ENCODE peak calls at places on chromosomes 1 and 21, in four cellular contexts. One of them, this sample, is unnamed.

GRCh38 chr1:64001038-64001437 is 202.4 kb upstream of the UBE2U start:
- DNase-seq in CD4-positive, alpha-beta T cell: no peak
- DNase-seq in Caco-2: no peak
- DNase-seq in HCT116: no peak
- DNase-seq in this sample: no peak

GRCh38 chr1:206467915-206468314 is 2.4 kb upstream of the IKBKE start:
- DNase-seq in CD4-positive, alpha-beta T cell: no peak
- DNase-seq in Caco-2: no peak
- DNase-seq in HCT116: no peak
- DNase-seq in this sample: peak

GRCh38 chr1:10795305-10796021 is 983 bp downstream of the CASZ1 start:
- DNase-seq in CD4-positive, alpha-beta T cell: no peak
- DNase-seq in Caco-2: no peak
- DNase-seq in HCT116: no peak
- DNase-seq in this sample: peak

GRCh38 chr1:15246960-15247614 is at the start of gene FHAD1:
- DNase-seq in CD4-positive, alpha-beta T cell: peak
- DNase-seq in Caco-2: peak
- DNase-seq in HCT116: peak
- DNase-seq in this sample: peak

GRCh38 chr1:99645699-99646531 is at the start of gene PALMD:
- DNase-seq in CD4-positive, alpha-beta T cell: no peak
- DNase-seq in Caco-2: no peak
- DNase-seq in HCT116: no peak
- DNase-seq in this sample: no peak

GRCh38 chr1:204558467-204558866 is 42.3 kb downstream of the MDM4 start:
- DNase-seq in CD4-positive, alpha-beta T cell: no peak
- DNase-seq in Caco-2: no peak
- DNase-seq in HCT116: no peak
- DNase-seq in this sample: no peak

GRCh38 chr1:92985101-92985500 is 23.8 kb upstream of the DIPK1A start:
- DNase-seq in CD4-positive, alpha-beta T cell: no peak
- DNase-seq in Caco-2: no peak
- DNase-seq in HCT116: no peak
- DNase-seq in this sample: no peak

GRCh38 chr1:69700770-69701169 is 133.0 kb downstream of the LRRC7 start:
- DNase-seq in CD4-positive, alpha-beta T cell: no peak
- DNase-seq in Caco-2: no peak
- DNase-seq in HCT116: peak
- DNase-seq in this sample: no peak

GRCh38 chr1:44035726-44036408 is 4.6 kb upstream of the SLC6A9 start:
- DNase-seq in CD4-positive, alpha-beta T cell: no peak
- DNase-seq in Caco-2: no peak
- DNase-seq in HCT116: no peak
- DNase-seq in this sample: no peak

GRCh38 chr21:41711416-41712023 is 55.3 kb downstream of the RIPK4 start:
- DNase-seq in CD4-positive, alpha-beta T cell: no peak
- DNase-seq in Caco-2: no peak
- DNase-seq in HCT116: no peak
- DNase-seq in this sample: no peak

GRCh38 chr1:110677526-110677925 is 2.8 kb upstream of the KCNA3 start:
- DNase-seq in CD4-positive, alpha-beta T cell: no peak
- DNase-seq in Caco-2: no peak
- DNase-seq in HCT116: no peak
- DNase-seq in this sample: no peak

GRCh38 chr21:28240586-28240985 is 752.1 kb downstream of the LTN1 start:
- DNase-seq in CD4-positive, alpha-beta T cell: no peak
- DNase-seq in Caco-2: no peak
- DNase-seq in HCT116: no peak
- DNase-seq in this sample: no peak

GRCh38 chr1:71780681-71781080 is 501.7 kb downstream of the NEGR1 start:
- DNase-seq in CD4-positive, alpha-beta T cell: no peak
- DNase-seq in Caco-2: no peak
- DNase-seq in HCT116: no peak
- DNase-seq in this sample: peak

GRCh38 chr1:161726631-161727342 is 5.4 kb downstream of the FCRLB start:
- DNase-seq in CD4-positive, alpha-beta T cell: peak
- DNase-seq in Caco-2: peak
- DNase-seq in HCT116: peak
- DNase-seq in this sample: peak

GRCh38 chr1:174204697-174205308 is 45.5 kb downstream of the RABGAP1L start:
- DNase-seq in CD4-positive, alpha-beta T cell: no peak
- DNase-seq in Caco-2: no peak
- DNase-seq in HCT116: peak
- DNase-seq in this sample: no peak

GRCh38 chr21:43305811-43306311 is 121.1 kb downstream of the SIK1 start:
- DNase-seq in CD4-positive, alpha-beta T cell: no peak
- DNase-seq in Caco-2: no peak
- DNase-seq in HCT116: no peak
- DNase-seq in this sample: no peak

GRCh38 chr1:203807211-203807610 is 11.8 kb downstream of the ZBED6 start:
- DNase-seq in CD4-positive, alpha-beta T cell: no peak
- DNase-seq in Caco-2: no peak
- DNase-seq in HCT116: no peak
- DNase-seq in this sample: no peak

DNA sequence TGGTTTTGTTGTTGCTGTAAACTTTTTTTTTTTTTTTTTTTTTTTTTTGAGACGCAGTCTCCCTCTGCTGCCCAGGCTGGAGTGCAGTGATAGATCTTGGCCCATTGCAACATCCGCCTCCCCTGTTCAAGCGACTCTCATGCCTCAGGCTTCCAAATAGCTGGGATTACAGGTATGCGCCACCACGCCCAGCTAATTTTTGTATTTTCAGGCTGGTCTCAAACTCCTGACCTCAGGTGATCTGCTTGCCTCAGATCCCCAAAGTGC is 78.9 kb upstream of the SLC45A1 start:
- DNase-seq in CD4-positive, alpha-beta T cell: no peak
- DNase-seq in Caco-2: peak
- DNase-seq in HCT116: peak
- DNase-seq in this sample: no peak
- TF ChIP-seq CTCF in CD4-positive, alpha-beta T cell: no peak
- TF ChIP-seq CTCF in Caco-2: no peak
- TF ChIP-seq CTCF in HCT116: no peak
- TF ChIP-seq CTCF in this sample: no peak

GRCh38 chr1:229403573-229403972 is 30.3 kb downstream of the ACTA1 start:
- DNase-seq in CD4-positive, alpha-beta T cell: no peak
- DNase-seq in Caco-2: no peak
- DNase-seq in HCT116: no peak
- DNase-seq in this sample: no peak
- TF ChIP-seq CTCF in CD4-positive, alpha-beta T cell: no peak
- TF ChIP-seq CTCF in Caco-2: peak
- TF ChIP-seq CTCF in HCT116: no peak
- TF ChIP-seq CTCF in this sample: no peak

GRCh38 chr1:62082456-62083363 is 111.9 kb upstream of the L1TD1 start:
- DNase-seq in CD4-positive, alpha-beta T cell: peak
- DNase-seq in Caco-2: peak
- DNase-seq in HCT116: no peak
- DNase-seq in this sample: peak
- TF ChIP-seq CTCF in CD4-positive, alpha-beta T cell: peak
- TF ChIP-seq CTCF in Caco-2: peak
- TF ChIP-seq CTCF in HCT116: peak
- TF ChIP-seq CTCF in this sample: peak

GRCh38 chr1:228340686-228341449 is 65.8 kb downstream of the TRIM11 start:
- DNase-seq in CD4-positive, alpha-beta T cell: no peak
- DNase-seq in Caco-2: peak
- DNase-seq in HCT116: no peak
- DNase-seq in this sample: no peak
- TF ChIP-seq CTCF in CD4-positive, alpha-beta T cell: no peak
- TF ChIP-seq CTCF in Caco-2: peak
- TF ChIP-seq CTCF in HCT116: peak
- TF ChIP-seq CTCF in this sample: no peak

DNA sequence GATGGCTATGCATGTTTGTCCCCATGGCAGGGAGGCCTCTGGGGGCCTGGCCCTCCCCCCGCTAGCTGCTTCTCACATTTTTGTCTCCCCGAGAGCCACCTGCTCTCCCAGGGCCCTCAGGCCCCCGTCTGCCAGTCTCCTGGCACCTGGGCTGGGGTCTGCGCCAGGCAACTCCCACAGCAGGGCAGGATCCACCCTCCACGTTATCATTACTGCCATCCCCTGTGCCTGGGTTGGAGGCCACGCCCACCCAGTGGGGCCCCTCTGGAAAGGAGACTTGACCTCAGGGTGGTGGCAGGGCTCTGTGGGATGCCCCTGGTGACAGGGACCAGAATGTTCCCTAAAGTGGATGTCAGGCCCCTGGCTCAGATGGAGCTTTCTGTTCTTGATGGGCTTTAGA is 66.5 kb downstream of the SKI start:
- DNase-seq in CD4-positive, alpha-beta T cell: no peak
- DNase-seq in Caco-2: no peak
- DNase-seq in HCT116: no peak
- DNase-seq in this sample: no peak
- TF ChIP-seq CTCF in CD4-positive, alpha-beta T cell: no peak
- TF ChIP-seq CTCF in Caco-2: no peak
- TF ChIP-seq CTCF in HCT116: no peak
- TF ChIP-seq CTCF in this sample: no peak

GRCh38 chr21:32690085-32690484 is 37.7 kb downstream of the SYNJ1 start:
- DNase-seq in CD4-positive, alpha-beta T cell: no peak
- DNase-seq in Caco-2: no peak
- DNase-seq in HCT116: no peak
- DNase-seq in this sample: no peak

GRCh38 chr21:32698971-32699693 is 28.7 kb downstream of the SYNJ1 start:
- DNase-seq in CD4-positive, alpha-beta T cell: no peak
- DNase-seq in Caco-2: no peak
- DNase-seq in HCT116: no peak
- DNase-seq in this sample: no peak

GRCh38 chr21:32687946-32688345 is 39.9 kb downstream of the SYNJ1 start:
- DNase-seq in CD4-positive, alpha-beta T cell: no peak
- DNase-seq in Caco-2: no peak
- DNase-seq in HCT116: no peak
- DNase-seq in this sample: no peak

GRCh38 chr21:32698286-32698685 is 29.5 kb downstream of the SYNJ1 start:
- DNase-seq in CD4-positive, alpha-beta T cell: no peak
- DNase-seq in Caco-2: no peak
- DNase-seq in HCT116: no peak
- DNase-seq in this sample: no peak

DNA sequence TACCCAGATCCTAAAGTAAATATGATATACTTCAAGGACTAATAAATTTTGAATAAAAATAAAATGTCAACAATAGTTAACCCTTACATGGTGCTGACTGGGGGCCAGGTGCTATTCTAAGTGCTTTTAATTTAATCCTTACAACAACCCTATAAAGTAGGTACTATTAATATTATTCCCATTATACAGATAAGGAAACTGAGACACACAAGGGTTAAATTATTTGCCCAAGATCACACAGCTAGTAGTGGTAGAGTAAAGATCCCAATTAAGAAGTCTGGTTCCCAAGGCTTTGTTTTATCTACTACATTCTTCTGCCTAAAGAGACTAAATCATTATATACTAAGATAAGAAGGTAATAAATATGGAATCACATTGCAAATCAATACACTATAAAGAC is 34.2 kb downstream of the SYNJ1 start:
- DNase-seq in CD4-positive, alpha-beta T cell: no peak
- DNase-seq in Caco-2: no peak
- DNase-seq in HCT116: no peak
- DNase-seq in this sample: no peak
- TF ChIP-seq CTCF in CD4-positive, alpha-beta T cell: no peak
- TF ChIP-seq CTCF in Caco-2: no peak
- TF ChIP-seq CTCF in HCT116: no peak
- TF ChIP-seq CTCF in this sample: no peak

GRCh38 chr1:1347663-1348419 is 1.4 kb downstream of the DVL1 start:
- DNase-seq in CD4-positive, alpha-beta T cell: no peak
- DNase-seq in Caco-2: no peak
- DNase-seq in HCT116: peak
- DNase-seq in this sample: no peak
- TF ChIP-seq CTCF in CD4-positive, alpha-beta T cell: no peak
- TF ChIP-seq CTCF in Caco-2: no peak
- TF ChIP-seq CTCF in HCT116: no peak
- TF ChIP-seq CTCF in this sample: no peak

GRCh38 chr1:244674446-244674845 is 21.5 kb downstream of the DESI2 start:
- DNase-seq in CD4-positive, alpha-beta T cell: no peak
- DNase-seq in Caco-2: no peak
- DNase-seq in HCT116: no peak
- DNase-seq in this sample: no peak
- TF ChIP-seq CTCF in CD4-positive, alpha-beta T cell: no peak
- TF ChIP-seq CTCF in Caco-2: no peak
- TF ChIP-seq CTCF in HCT116: no peak
- TF ChIP-seq CTCF in this sample: no peak

GRCh38 chr1:193579323-193579722 is 392.9 kb upstream of the B3GALT2 start:
- DNase-seq in CD4-positive, alpha-beta T cell: no peak
- DNase-seq in Caco-2: no peak
- DNase-seq in HCT116: no peak
- DNase-seq in this sample: no peak
- TF ChIP-seq CTCF in CD4-positive, alpha-beta T cell: no peak
- TF ChIP-seq CTCF in Caco-2: no peak
- TF ChIP-seq CTCF in HCT116: no peak
- TF ChIP-seq CTCF in this sample: no peak